ENCODE peak calls at places on chromosome 15, in five cellular contexts. O is GM12878, Q is heart left ventricle, B is NT2/D1, V is left lung. U is an unnamed sample. For H3K36me3, H3K4me1 and H3K27me3, the result is how much of the 10 kb centered on the place peaks cover.

GRCh38 chr15:82963356-82964341 is 11.1 kb upstream of the HOMER2 start:
- DNase-seq in B (peak), V (no peak), Q (no peak), O (no peak), U (no peak)

GRCh38 chr15:21270474-21270873 is 169.8 kb downstream of the POTEB3 start:
- DNase-seq in B (no peak), O (no peak), Q (no peak), V (no peak), U (no peak)

GRCh38 chr15:77025471-77025901 is 30.6 kb downstream of the PSTPIP1 start:
- DNase-seq in B (no peak), O (no peak), Q (peak), V (peak), U (no peak)

GRCh38 chr15:69756440-69756839 is 303.8 kb downstream of the RPLP1 start:
- DNase-seq in V (no peak), O (no peak), Q (no peak), B (no peak), U (no peak)

GRCh38 chr15:66269326-66270090 is 16.0 kb upstream of the MEGF11 start:
- DNase-seq in Q (no peak), O (no peak), V (no peak), B (no peak), U (no peak)

GRCh38 chr15:69802432-69802831 is 295.3 kb downstream of the TLE3 start:
- DNase-seq in Q (no peak), V (no peak), O (no peak), B (no peak), U (no peak)

GRCh38 chr15:41714291-41714690 is 54.1 kb downstream of the MGA start:
- DNase-seq in B (no peak), V (no peak), Q (no peak), O (no peak), U (no peak)

GRCh38 chr15:31024979-31025378 is 33.6 kb upstream of the MTMR10 start:
- DNase-seq in B (no peak), O (no peak), V (no peak), Q (no peak), U (no peak)

GRCh38 chr15:29056839-29057450 is 171.2 kb downstream of the APBA2 start:
- DNase-seq in B (peak), Q (no peak), V (no peak), O (no peak), U (no peak)

GRCh38 chr15:44101944-44102343 is 93.1 kb downstream of the FRMD5 start:
- DNase-seq in Q (no peak), B (no peak), V (no peak), O (no peak), U (no peak)

GRCh38 chr15:92393287-92393993 is at the start of gene ST8SIA2:
- DNase-seq in Q (no peak), B (no peak), O (no peak), V (no peak), U (no peak)

GRCh38 chr15:39920510-39921273 is 626 bp upstream of the GPR176 start:
- DNase-seq in O (peak), V (peak), Q (peak), B (no peak), U (peak)

GRCh38 chr15:39238443-39238842 is 342.4 kb upstream of the THBS1 start:
- DNase-seq in B (no peak), O (no peak), V (no peak), Q (no peak), U (no peak)

GRCh38 chr15:62637498-62637897 is 405.0 kb upstream of the TPM1 start:
- DNase-seq in V (no peak), O (no peak), Q (no peak), B (no peak), U (no peak)

GRCh38 chr15:29935296-29936020 is 113.2 kb upstream of the TJP1 start:
- DNase-seq in O (no peak), Q (no peak), B (no peak), V (no peak), U (no peak)

GRCh38 chr15:40241305-40242215 is 2.7 kb downstream of the PAK6 start:
- DNase-seq in V (peak), B (no peak), Q (no peak), O (no peak), U (no peak)

GRCh38 chr15:100732359-100733055 is 130.1 kb downstream of the ASB7 start:
- DNase-seq in B (no peak), O (no peak), V (no peak), Q (no peak), U (no peak)

GRCh38 chr15:80202641-80203360 is 49.2 kb downstream of the CTXND1 start:
- DNase-seq in O (no peak), V (no peak), Q (no peak), B (no peak), U (no peak)

GRCh38 chr15:74619916-74620635 is 4.4 kb downstream of the CLK3 start:
- DNase-seq in V (no peak), O (no peak), B (no peak), Q (peak), U (no peak)

GRCh38 chr15:68154923-68155559 is 50.1 kb downstream of the CALML4 start:
- DNase-seq in V (no peak), O (no peak), B (peak), Q (no peak), U (peak)

GRCh38 chr15:100733088-100733487 is 130.7 kb downstream of the ASB7 start:
- DNase-seq in B (no peak), O (no peak), Q (no peak), V (no peak), U (no peak)

GRCh38 chr15:31102374-31103342 is 1.1 kb upstream of the TRPM1 start:
- DNase-seq in Q (no peak), O (no peak), B (no peak), V (no peak), U (no peak)

GRCh38 chr15:60973637-60974415 is 255.3 kb downstream of the RORA start:
- DNase-seq in O (no peak), V (no peak), Q (no peak), B (no peak), U (no peak)

GRCh38 chr15:57743424-57743823 is 36.9 kb downstream of the POLR2M start:
- DNase-seq in V (no peak), O (no peak), Q (no peak), B (no peak), U (no peak)

GRCh38 chr15:20349774-20350498 is 191.7 kb downstream of the GOLGA6L6 start:
- DNase-seq in V (peak), B (no peak), Q (peak), O (no peak), U (no peak)

GRCh38 chr15:74387141-74387541 is 19.7 kb upstream of the CYP11A1 start:
- DNase-seq in V (peak), B (no peak), O (no peak), Q (peak), U (no peak)

GRCh38 chr15:47603026-47603425 is 114.3 kb upstream of the SEMA6D start:
- DNase-seq in Q (no peak), B (no peak), O (no peak), V (no peak), U (no peak)

GRCh38 chr15:39691229-39691628 is 91.4 kb downstream of the FSIP1 start:
- DNase-seq in V (no peak), O (no peak), B (no peak), Q (no peak), U (no peak)

GRCh38 chr15:29612096-29612495 is 210.2 kb downstream of the TJP1 start:
- DNase-seq in B (peak), Q (no peak), O (no peak), V (no peak), U (no peak)

GRCh38 chr15:42863572-42864239 is 56.9 kb downstream of the TTBK2 start:
- DNase-seq in V (no peak), Q (no peak), O (no peak), B (no peak), U (no peak)

GRCh38 chr15:66184936-66185790 is 68.4 kb downstream of the MEGF11 start:
- DNase-seq in O (no peak), Q (no peak), V (no peak), B (no peak), U (no peak)

GRCh38 chr15:31867536-31868442 is 162.5 kb upstream of the CHRNA7 start:
- DNase-seq in V (peak), Q (peak), O (peak), B (peak), U (peak)

DNA sequence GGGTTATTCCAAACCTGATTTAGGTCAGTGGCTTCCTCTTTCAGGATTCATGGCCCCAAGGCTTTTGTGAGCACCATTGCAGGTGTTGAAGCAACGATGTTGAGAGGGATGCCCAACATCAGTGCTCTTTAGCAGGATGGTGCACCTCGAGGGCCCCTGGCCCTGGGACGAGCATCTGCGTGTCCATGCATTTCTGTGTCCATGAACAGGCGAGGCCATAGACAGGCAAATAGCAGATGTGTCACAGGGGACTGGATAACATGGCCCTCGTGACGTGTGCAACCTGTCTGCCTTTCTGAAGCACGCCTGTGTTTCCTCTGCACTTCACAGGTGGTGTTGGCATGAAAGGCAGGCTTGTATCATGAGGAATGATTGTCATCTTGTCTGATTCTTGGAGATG is 132.3 kb downstream of the SNRPN start:
- DNase-seq in B (no peak), V (no peak), O (no peak), Q (no peak), U (no peak)
- H3K36me3 ChIP-seq in B (half or more), V (half or more), O (under half), Q (under half), U (under half)

GRCh38 chr15:75732809-75733451 is 20.3 kb upstream of the CSPG4 start:
- DNase-seq in O (no peak), Q (no peak), V (peak), B (peak), U (peak)
- H3K4me1 ChIP-seq in O (under half), Q (under half), V (under half), B (under half), U (under half)

DNA sequence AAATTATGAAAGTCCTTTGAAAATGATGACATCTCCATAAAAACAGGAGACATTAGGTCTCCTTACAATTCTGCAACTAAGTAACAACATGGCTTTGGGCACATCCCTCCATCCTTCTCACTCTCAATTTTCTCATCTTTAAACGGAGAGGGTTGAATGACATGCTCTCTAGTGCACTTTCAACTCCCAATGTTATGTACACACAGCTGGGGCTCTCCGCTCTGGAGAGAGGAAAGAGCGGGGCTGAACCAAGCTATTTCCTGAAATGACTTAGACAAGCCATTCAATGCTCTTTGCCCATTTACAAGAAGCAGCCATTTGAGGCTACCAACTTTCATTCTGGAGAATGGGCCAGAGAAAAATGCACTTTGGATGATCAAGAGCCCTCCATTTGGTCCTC is 144.2 kb upstream of the BNIP2 start:
- DNase-seq in Q (no peak), B (no peak), V (no peak), O (no peak), U (no peak)
- H3K27me3 ChIP-seq in Q (under half), B (under half), V (under half), O (under half), U (under half)

GRCh38 chr15:88624971-88625290 is 3.8 kb downstream of the AEN start:
- DNase-seq in B (no peak), Q (no peak), O (no peak), V (no peak), U (no peak)

GRCh38 chr15:88622605-88622975 is 1.4 kb downstream of the AEN start:
- DNase-seq in V (no peak), B (no peak), O (no peak), Q (no peak), U (no peak)

GRCh38 chr15:88623061-88623460 is 1.9 kb downstream of the AEN start:
- DNase-seq in O (no peak), V (no peak), B (no peak), Q (no peak), U (no peak)

GRCh38 chr15:88623632-88624031 is 2.5 kb downstream of the AEN start:
- DNase-seq in B (no peak), Q (no peak), V (no peak), O (no peak), U (no peak)

DNA sequence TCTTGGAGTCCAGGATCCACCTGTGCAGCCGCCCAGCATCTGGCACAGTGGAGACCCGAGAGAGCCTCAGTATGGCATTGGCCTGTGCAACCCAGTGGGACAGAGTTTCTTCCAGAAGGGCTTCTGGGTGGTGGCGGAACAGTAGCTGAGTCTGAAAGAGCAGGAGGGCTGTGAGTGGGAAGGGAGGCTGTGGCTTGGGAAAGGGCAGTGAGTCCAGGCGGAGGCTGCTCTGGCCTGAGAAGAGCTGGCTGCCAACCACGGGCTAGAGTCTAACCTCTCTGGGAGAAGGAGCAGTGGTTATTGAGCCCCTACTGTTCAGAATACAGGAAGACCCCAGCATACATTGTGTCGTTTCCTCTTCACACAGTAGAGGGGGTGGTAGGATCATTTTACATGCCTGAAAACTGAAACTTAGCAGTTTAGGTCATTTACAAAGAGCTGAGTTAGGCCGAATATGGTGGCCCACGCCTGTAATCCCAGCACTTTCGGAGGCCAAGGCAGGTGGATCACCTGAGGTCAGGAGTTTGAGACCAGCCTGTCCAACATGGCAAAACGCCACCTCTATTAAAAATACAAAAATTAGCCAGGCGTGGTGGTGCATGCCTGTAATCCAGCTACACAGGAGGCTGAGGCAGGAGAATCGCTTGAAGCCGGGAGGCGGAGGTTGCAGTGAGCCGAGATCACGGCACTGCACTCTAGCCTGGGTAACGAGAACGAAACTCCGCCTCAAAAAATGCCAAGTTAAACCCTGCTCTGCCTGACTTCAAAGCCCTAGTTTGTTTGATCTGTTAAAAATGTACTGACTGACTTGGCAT is 3.2 kb downstream of the AEN start:
- DNase-seq in Q (no peak), B (no peak), V (no peak), O (no peak), U (peak)
- H3K36me3 ChIP-seq in Q (under half), B (half or more), V (under half), O (under half), U (under half)

GRCh38 chr15:65083262-65083701 is 6.7 kb downstream of the KBTBD13 start:
- DNase-seq in Q (no peak), V (no peak), B (peak), O (no peak), U (no peak)
- H3K4me1 ChIP-seq in Q (under half), V (under half), B (under half), O (under half), U (under half)

DNA sequence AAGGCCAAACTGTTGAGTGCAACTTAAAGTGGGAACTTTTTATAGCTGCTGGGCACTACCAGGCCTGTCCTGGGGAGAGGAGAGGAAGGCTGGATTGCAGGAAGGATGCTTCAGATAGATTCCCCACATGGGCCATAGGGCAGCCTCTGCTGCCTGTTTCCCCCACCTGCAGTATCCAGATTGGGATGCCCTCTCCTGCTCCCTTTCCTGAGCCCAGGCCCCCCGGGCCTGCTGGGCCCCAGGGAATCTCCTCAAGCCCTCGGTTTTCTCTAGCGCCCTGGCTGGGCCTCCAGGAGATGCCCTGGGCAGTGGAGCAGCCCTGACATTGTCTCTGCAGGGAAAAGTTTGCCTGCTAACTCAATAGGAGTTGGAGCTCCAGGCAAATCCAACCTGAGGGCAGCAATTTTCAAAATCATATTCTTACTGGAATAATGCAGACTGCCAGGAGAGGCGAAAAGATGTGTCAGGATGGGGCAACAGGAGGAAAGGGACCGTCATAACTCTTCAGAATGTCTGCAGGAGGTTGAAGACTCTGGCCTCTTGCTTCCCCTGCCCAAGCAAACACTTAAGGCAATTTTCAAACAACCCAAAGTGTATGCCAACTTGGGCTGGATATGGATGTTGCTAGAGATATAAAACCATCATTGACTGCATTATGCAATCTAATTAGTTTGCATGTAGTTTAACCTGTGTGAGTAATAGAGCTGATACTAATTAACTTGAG is 4.4 kb downstream of the NR2F2 start:
- DNase-seq in V (no peak), Q (no peak), O (no peak), B (no peak), U (no peak)
- H3K27me3 ChIP-seq in V (under half), Q (under half), O (under half), B (half or more), U (under half)

U was measured in CD4-positive, alpha-beta memory T cell.